ENCODE peak calls at places on chromosomes 12 and 14, in eight cellular contexts. M is breast epithelium, J is mammary epithelial cell, V is thoracic aorta, H is left lung, G is uterus, O is ascending aorta, Z is neural progenitor cell. Y is an unnamed sample.

GRCh38 chr12:3218150-3218845 is 141.1 kb downstream of the TSPAN9 start:
- DNase-seq in H (peak; percentile 82), V (peak; percentile 80), J (peak; percentile 47), G (peak; percentile 93), O (peak; percentile 76), M (peak; percentile 61), Z (no peak), Y (peak; percentile 69)

GRCh38 chr14:91063119-91063518 is 2.7 kb upstream of the RPS6KA5 start:
- DNase-seq in O (no peak), J (peak; percentile 19), H (no peak), V (no peak), G (no peak), Z (no peak), M (no peak), Y (no peak)

GRCh38 chr14:36935976-36936678 is 236.3 kb downstream of the SLC25A21 start:
- DNase-seq in J (peak; percentile 40), O (no peak), M (no peak), H (no peak), G (no peak), V (no peak), Z (peak; percentile 9), Y (no peak)

GRCh38 chr12:68792952-68793351 is 15.0 kb upstream of the MDM2 start:
- DNase-seq in Z (peak; percentile 14), M (no peak), G (no peak), O (no peak), H (no peak), V (no peak), J (peak; percentile 41), Y (no peak)

GRCh38 chr12:48261773-48262172 is 58.7 kb upstream of the OR10AD1 start:
- DNase-seq in M (no peak), G (no peak), J (no peak), O (no peak), Z (no peak), V (no peak), H (no peak), Y (no peak)

GRCh38 chr12:96237465-96238077 is 43.4 kb downstream of the ELK3 start:
- DNase-seq in J (peak; percentile 94), G (peak; percentile 86), Z (no peak), H (no peak), V (peak; percentile 39), O (no peak), M (peak; percentile 87), Y (no peak)

GRCh38 chr12:28415755-28416154 is 225.5 kb downstream of the CCDC91 start:
- DNase-seq in Z (no peak), V (no peak), J (peak; percentile 64), G (no peak), H (no peak), M (no peak), O (no peak), Y (no peak)

GRCh38 chr14:77032854-77033621 is 4.5 kb upstream of the IRF2BPL start:
- DNase-seq in Z (peak; percentile 92), M (peak; percentile 96), G (peak; percentile 98), O (peak; percentile 82), H (peak; percentile 92), J (peak; percentile 98), V (peak; percentile 81), Y (peak; percentile 96)

GRCh38 chr12:82019533-82019932 is 260.4 kb upstream of the PPFIA2 start:
- DNase-seq in Z (peak; percentile 23), G (no peak), V (no peak), O (no peak), M (no peak), H (no peak), J (no peak), Y (no peak)

GRCh38 chr12:11953523-11953922 is 117.2 kb upstream of the BCL2L14 start:
- DNase-seq in V (no peak), M (no peak), O (no peak), Z (no peak), J (no peak), G (no peak), H (no peak), Y (no peak)

GRCh38 chr12:15011162-15011561 is 38.3 kb downstream of the PDE6H start:
- DNase-seq in V (no peak), M (no peak), H (no peak), Z (no peak), G (no peak), J (no peak), O (no peak), Y (no peak)

GRCh38 chr12:42859612-42860011 is 270.1 kb upstream of the PRICKLE1 start:
- DNase-seq in H (no peak), G (no peak), O (no peak), J (no peak), Z (no peak), M (no peak), V (no peak), Y (no peak)

GRCh38 chr12:54175130-54175963 is 13.4 kb downstream of the SMUG1 start:
- DNase-seq in O (no peak), J (no peak), M (no peak), Z (no peak), H (no peak), V (no peak), G (no peak), Y (no peak)

GRCh38 chr14:71555654-71556559 is 376.3 kb upstream of the RGS6 start:
- DNase-seq in V (no peak), G (no peak), Z (no peak), H (no peak), O (no peak), J (peak; percentile 66), M (no peak), Y (no peak)

GRCh38 chr12:32400114-32400672 is 835 bp downstream of the FGD4 start:
- DNase-seq in O (no peak), J (peak; percentile 55), V (no peak), H (no peak), G (no peak), Z (peak; percentile 64), M (no peak), Y (no peak)

GRCh38 chr14:103124501-103125001 is 1.3 kb downstream of the TNFAIP2 start:
- DNase-seq in J (no peak), O (no peak), V (no peak), Z (no peak), G (peak; percentile 26), H (peak; percentile 77), M (no peak), Y (peak; percentile 35)

GRCh38 chr14:20683125-20683895 is 1.1 kb upstream of the RNASE4 start:
- DNase-seq in J (peak; percentile 87), G (peak; percentile 83), Z (peak; percentile 88), H (peak; percentile 75), V (peak; percentile 45), M (peak; percentile 67), O (no peak), Y (peak; percentile 49)

GRCh38 chr14:77590845-77591506 is 25.5 kb downstream of the SPTLC2 start:
- DNase-seq in V (no peak), M (no peak), J (peak; percentile 87), Z (no peak), H (no peak), O (no peak), G (no peak), Y (no peak)

GRCh38 chr12:3204143-3204542 is 127.0 kb downstream of the TSPAN9 start:
- DNase-seq in V (no peak), H (no peak), J (no peak), M (no peak), Z (no peak), G (no peak), O (no peak), Y (no peak)

GRCh38 chr14:101120636-101121398 is 217.3 kb upstream of the RTL1 start:
- DNase-seq in V (no peak), G (peak; percentile 11), J (no peak), Z (no peak), O (peak; percentile 18), H (peak; percentile 88), M (no peak), Y (peak; percentile 54)

GRCh38 chr12:124679533-124680371 is 112.3 kb upstream of the NCOR2 start:
- DNase-seq in J (no peak), O (no peak), G (peak; percentile 48), Z (no peak), M (no peak), H (no peak), V (no peak), Y (peak; percentile 97)

GRCh38 chr12:50690923-50691322 is 73.0 kb upstream of the ATF1 start:
- DNase-seq in O (no peak), M (peak; percentile 28), Z (no peak), V (no peak), G (no peak), J (no peak), H (no peak), Y (no peak)

GRCh38 chr14:100762089-100762515 is 35.4 kb downstream of the DLK1 start:
- DNase-seq in O (no peak), Z (no peak), M (no peak), V (no peak), H (no peak), G (no peak), J (no peak), Y (no peak)

GRCh38 chr12:64633940-64634337 is 23.6 kb downstream of the RASSF3 start:
- DNase-seq in Z (no peak), O (peak; percentile 42), V (no peak), M (no peak), J (peak; percentile 69), H (peak; percentile 83), G (peak; percentile 61), Y (peak; percentile 70)

GRCh38 chr14:96745500-96746051 is 51.6 kb upstream of the VRK1 start:
- DNase-seq in J (no peak), O (no peak), G (no peak), Z (no peak), M (no peak), H (no peak), V (no peak), Y (no peak)

DNA sequence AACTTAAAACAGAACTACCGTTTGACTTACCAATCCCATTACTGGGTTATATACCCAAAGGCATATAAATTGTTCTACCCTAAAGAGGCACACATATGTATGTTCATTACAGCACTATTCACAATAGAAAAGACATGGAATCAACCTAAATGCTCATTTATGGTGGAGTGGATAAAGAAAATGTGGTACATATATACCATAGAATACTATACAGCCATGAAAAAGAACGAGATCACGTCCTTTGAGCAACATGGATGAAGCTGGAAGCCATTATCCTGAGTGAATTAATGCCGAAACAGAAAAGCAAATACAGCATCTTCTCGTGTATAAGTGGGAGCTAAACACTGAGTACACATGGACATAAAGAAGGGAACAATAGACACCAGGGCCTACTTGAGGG is 31.8 kb downstream of the TMEM229B start:
- DNase-seq in J (no peak), M (no peak), V (no peak), H (no peak), Z (no peak), O (no peak), G (no peak), Y (no peak)
- H3K4me1 ChIP-seq in J (no peaks in the 10 kb centered on the region), M (no peaks in the 10 kb centered on the region), V (no peaks in the 10 kb centered on the region), H (no peaks in the 10 kb centered on the region), Z (no peaks in the 10 kb centered on the region), O (no peaks in the 10 kb centered on the region), G (no peaks in the 10 kb centered on the region), Y (no peaks in the 10 kb centered on the region)

GRCh38 chr12:132941336-132941954 is 14.7 kb downstream of the ZNF605 start:
- DNase-seq in V (no peak), G (no peak), M (no peak), H (no peak), J (no peak), O (no peak), Z (no peak), Y (no peak)
- H3K9me3 ChIP-seq in V (peaks cover 74% of the 10 kb centered on the region), G (no peaks in the 10 kb centered on the region), M (peaks cover 92% of the 10 kb centered on the region), H (peaks cover 90% of the 10 kb centered on the region), J (peaks cover 45% of the 10 kb centered on the region), O (peaks cover 87% of the 10 kb centered on the region), Z (peaks cover 4% of the 10 kb centered on the region), Y (peaks cover 19% of the 10 kb centered on the region)

GRCh38 chr14:93702946-93703345 is 85.3 kb downstream of the PRIMA1 start:
- DNase-seq in H (no peak), Z (no peak), G (no peak), M (no peak), V (no peak), J (no peak), O (no peak), Y (no peak)
- TF ChIP-seq CTCF in H (no peak), Z (no peak), G (no peak), M (no peak), V (no peak), J (no peak), O (no peak), Y (no peak)

GRCh38 chr14:67938046-67938445 is 118.5 kb downstream of the RAD51B start:
- DNase-seq in G (no peak), O (no peak), V (no peak), H (no peak), J (no peak), Z (no peak), M (no peak), Y (no peak)
- H3K4me1 ChIP-seq in G (peaks cover 16% of the 10 kb centered on the region), O (peaks cover 30% of the 10 kb centered on the region), V (peaks cover 39% of the 10 kb centered on the region), H (peaks cover 51% of the 10 kb centered on the region), J (peaks cover 17% of the 10 kb centered on the region), Z (peaks cover 69% of the 10 kb centered on the region), M (peaks cover 16% of the 10 kb centered on the region), Y (peaks cover 14% of the 10 kb centered on the region)

Y was measured in right lobe of liver.